ENCODE peak calls at places on chromosomes 13 and 19, in five cellular contexts. I is GM12865; N is activated T-cell treated with anti-CD3 and anti-CD28 coated beads, Interleukin-2, amount 50 U/mL, for 48 hours; F is nephron progenitor cell; K is posterior vena cava. M is an unnamed sample.

GRCh38 chr13:33935969-33936368 is 118.0 kb downstream of the RFC3 start:
- DNase-seq in K (no peak), N (no peak), I (no peak), F (no peak), M (no peak)

GRCh38 chr13:33711441-33711840 is 106.5 kb upstream of the RFC3 start:
- DNase-seq in I (no peak), N (no peak), K (no peak), F (no peak), M (no peak)

GRCh38 chr19:29887498-29887897 is 54.5 kb upstream of the URI1 start:
- DNase-seq in N (no peak), I (no peak), F (no peak), K (peak), M (no peak)

GRCh38 chr19:40621966-40622772 is 21.0 kb downstream of the LTBP4 start:
- DNase-seq in I (no peak), F (no peak), K (no peak), N (no peak), M (no peak)

GRCh38 chr19:56566904-56567273 is 379 bp upstream of the ZNF470 start:
- DNase-seq in F (peak), I (peak), K (peak), N (no peak), M (peak)

GRCh38 chr13:105343134-105343806 is 1192.2 kb downstream of the EFNB2 start:
- DNase-seq in K (no peak), N (no peak), I (no peak), F (no peak), M (no peak)

GRCh38 chr13:19888799-19889198 is 25.4 kb upstream of the ZMYM5 start:
- DNase-seq in F (no peak), N (no peak), I (no peak), K (no peak), M (no peak)

GRCh38 chr19:3055741-3056453 is 6.4 kb downstream of the TLE5 start:
- DNase-seq in I (no peak), F (no peak), N (no peak), K (no peak), M (no peak)

GRCh38 chr13:98495627-98496238 is 81.2 kb downstream of the STK24 start:
- DNase-seq in F (no peak), N (no peak), K (no peak), I (no peak), M (no peak)

GRCh38 chr13:98278068-98278619 is 101.1 kb upstream of the RNF113B start:
- DNase-seq in F (no peak), K (no peak), N (no peak), I (no peak), M (no peak)

GRCh38 chr13:21075303-21076264 is 14.2 kb upstream of the LATS2 start:
- DNase-seq in N (peak), I (peak), F (peak), K (peak), M (no peak)

GRCh38 chr13:53445682-53446081 is 417.1 kb downstream of the OLFM4 start:
- DNase-seq in I (no peak), N (no peak), K (no peak), F (no peak), M (no peak)

GRCh38 chr19:7251502-7251901 is 42.7 kb downstream of the INSR start:
- DNase-seq in I (peak), K (no peak), N (no peak), F (no peak), M (no peak)

GRCh38 chr13:31092631-31093030 is 69.1 kb downstream of the HSPH1 start:
- DNase-seq in I (no peak), N (no peak), F (no peak), K (no peak), M (no peak)

GRCh38 chr13:26561636-26562537 is 4.4 kb downstream of the WASF3 start:
- DNase-seq in I (no peak), N (no peak), F (no peak), K (no peak), M (no peak)

GRCh38 chr13:38538412-38538811 is 148.5 kb upstream of the FREM2 start:
- DNase-seq in F (peak), I (no peak), K (no peak), N (no peak), M (no peak)

GRCh38 chr19:10327793-10328192 is 5.5 kb downstream of the RAVER1 start:
- DNase-seq in I (no peak), F (no peak), N (no peak), K (no peak), M (no peak)

GRCh38 chr13:66506979-66507378 is 723.2 kb downstream of the PCDH9 start:
- DNase-seq in K (no peak), N (no peak), I (no peak), F (no peak), M (no peak)

GRCh38 chr13:40102854-40103253 is 447.4 kb downstream of the COG6 start:
- DNase-seq in N (peak), I (no peak), F (no peak), K (no peak), M (no peak)

GRCh38 chr19:7159105-7159933 is 89.8 kb downstream of the ZNF557 start:
- DNase-seq in K (peak), N (no peak), I (no peak), F (no peak), M (peak)

GRCh38 chr13:37747071-37747612 is 122.4 kb downstream of the TRPC4 start:
- DNase-seq in N (no peak), I (no peak), K (no peak), F (no peak), M (no peak)

GRCh38 chr19:12777217-12778019 is 2.1 kb upstream of the HOOK2 start:
- DNase-seq in N (peak), F (peak), K (peak), I (peak), M (peak)

GRCh38 chr19:48487944-48488343 is 18.8 kb downstream of the CYTH2 start:
- DNase-seq in I (no peak), K (no peak), N (no peak), F (no peak), M (no peak)

GRCh38 chr19:46428278-46429141 is at the start of gene PNMA8C:
- DNase-seq in K (peak), N (peak), I (peak), F (peak), M (no peak)

GRCh38 chr13:71754407-71754974 is 112.5 kb downstream of the DACH1 start:
- DNase-seq in N (no peak), K (no peak), I (no peak), F (no peak), M (no peak)

GRCh38 chr13:64925727-64926126 is 2304.4 kb downstream of the PCDH9 start:
- DNase-seq in I (no peak), N (no peak), F (no peak), K (peak), M (no peak)

GRCh38 chr19:11268783-11269267 is 6.5 kb upstream of the DOCK6 start:
- DNase-seq in F (no peak), N (no peak), I (no peak), K (peak), M (no peak)

GRCh38 chr13:97953376-97953970 is at the start of gene IPO5:
- DNase-seq in I (no peak), K (no peak), F (peak), N (no peak), M (no peak)

GRCh38 chr19:1066251-1066747 is 668 bp upstream of the ARHGAP45 start:
- DNase-seq in N (no peak), K (no peak), I (no peak), F (peak), M (no peak)

GRCh38 chr13:99389520-99390304 is 82.5 kb upstream of the GPR183 start:
- DNase-seq in N (peak), F (no peak), K (peak), I (no peak), M (no peak)

GRCh38 chr13:99859178-99860177 is 112.1 kb downstream of the ZIC5 start:
- DNase-seq in K (no peak), N (peak), I (peak), F (no peak), M (no peak)

GRCh38 chr13:41645313-41645712 is 188.0 kb downstream of the RGCC start:
- DNase-seq in K (peak), N (no peak), I (no peak), F (no peak), M (no peak)

M was measured in HEK293T.